ENCODE peak calls at places on chromosomes 3 and 15, in eight cellular contexts. X is sigmoid colon; S is uterus; Z is vagina; U is GM23338; L is effector memory CD4-positive, alpha-beta T cell; C is tibial artery; T is mesendoderm. E is an unnamed sample. For H3K4me1, the result is how much of the 10 kb centered on the place peaks cover.

GRCh38 chr15:101612676-101613075 is 39.5 kb downstream of the TM2D3 start:
- DNase-seq in L (no peak), S (no peak), X (no peak), C (no peak), U (no peak), T (no peak), Z (no peak), E (no peak)

GRCh38 chr15:22808761-22809280 is 22.4 kb downstream of the NIPA1 start:
- DNase-seq in Z (no peak), U (no peak), L (no peak), C (no peak), S (no peak), T (no peak), X (no peak), E (no peak)

GRCh38 chr15:63861946-63862517 is 28.3 kb upstream of the HERC1 start:
- DNase-seq in L (no peak), U (no peak), X (no peak), S (no peak), T (no peak), Z (no peak), C (no peak), E (no peak)

GRCh38 chr15:71654714-71655174 is 155.6 kb upstream of the NR2E3 start:
- DNase-seq in X (no peak), T (no peak), S (no peak), U (no peak), L (no peak), Z (peak), C (no peak), E (no peak)

GRCh38 chr3:55622733-55623132 is 135.6 kb upstream of the WNT5A start:
- DNase-seq in L (no peak), X (no peak), S (no peak), T (no peak), Z (no peak), C (no peak), U (no peak), E (no peak)

GRCh38 chr3:115512565-115513410 is 110.5 kb upstream of the GAP43 start:
- DNase-seq in T (peak), U (peak), C (no peak), X (no peak), L (no peak), S (no peak), Z (no peak), E (peak)

GRCh38 chr3:197878427-197878826 is 71.6 kb upstream of the RPL35A start:
- DNase-seq in L (no peak), X (no peak), C (no peak), S (no peak), Z (no peak), U (no peak), T (no peak), E (no peak)

GRCh38 chr3:18770800-18771199 is 345.7 kb upstream of the SATB1 start:
- DNase-seq in X (no peak), U (no peak), Z (no peak), T (no peak), S (no peak), L (no peak), C (no peak), E (no peak)

GRCh38 chr3:143307613-143308183 is 188.1 kb downstream of the CHST2 start:
- DNase-seq in S (no peak), Z (no peak), U (no peak), L (no peak), C (no peak), X (no peak), T (peak), E (peak)

GRCh38 chr15:80107774-80108173 is 45.0 kb upstream of the FAH start:
- DNase-seq in L (no peak), Z (no peak), X (no peak), S (no peak), U (peak), C (no peak), T (peak), E (no peak)

GRCh38 chr3:131174752-131175151 is 148.1 kb downstream of the NEK11 start:
- DNase-seq in S (no peak), X (no peak), L (no peak), U (no peak), C (no peak), Z (no peak), T (peak), E (peak)

GRCh38 chr3:8486945-8487344 is 14.7 kb upstream of the LMCD1 start:
- DNase-seq in S (no peak), X (no peak), L (no peak), U (no peak), Z (no peak), T (peak), C (no peak), E (peak)

GRCh38 chr15:97791824-97792792 is 168.4 kb upstream of the ARRDC4 start:
- DNase-seq in T (peak), S (peak), C (no peak), L (no peak), X (peak), U (peak), Z (no peak), E (no peak)

GRCh38 chr3:131535131-131535530 is 32.4 kb upstream of the MRPL3 start:
- DNase-seq in U (no peak), C (no peak), Z (no peak), S (no peak), L (no peak), X (no peak), T (no peak), E (no peak)

GRCh38 chr15:95733931-95734330 is 596.6 kb upstream of the NR2F2 start:
- DNase-seq in U (no peak), Z (no peak), X (no peak), S (no peak), T (no peak), C (no peak), L (no peak), E (no peak)

GRCh38 chr3:27219127-27219860 is 149.9 kb downstream of the NEK10 start:
- DNase-seq in T (no peak), L (no peak), X (no peak), S (no peak), C (no peak), U (no peak), Z (no peak), E (peak)

GRCh38 chr3:60395173-60395762 is 856.0 kb downstream of the FHIT start:
- DNase-seq in T (no peak), L (no peak), X (no peak), Z (no peak), C (no peak), U (no peak), S (no peak), E (no peak)

GRCh38 chr3:53773586-53774368 is 72.4 kb downstream of the CHDH start:
- DNase-seq in U (no peak), T (peak), Z (no peak), C (peak), S (peak), L (no peak), X (no peak), E (no peak)

GRCh38 chr15:52657338-52657737 is 21.9 kb downstream of the ATOSA start:
- DNase-seq in L (no peak), Z (no peak), T (no peak), X (no peak), U (no peak), S (no peak), C (no peak), E (no peak)

GRCh38 chr15:91787198-91787597 is 66.3 kb upstream of the SLCO3A1 start:
- DNase-seq in T (no peak), U (no peak), X (no peak), C (no peak), S (no peak), Z (no peak), L (no peak), E (no peak)

GRCh38 chr3:74539879-74540278 is 74.6 kb downstream of the CNTN3 start:
- DNase-seq in X (no peak), C (no peak), S (no peak), L (no peak), Z (no peak), T (no peak), U (no peak), E (no peak)

GRCh38 chr3:58271901-58272501 is 34.0 kb upstream of the RPP14 start:
- DNase-seq in Z (no peak), X (no peak), T (no peak), L (no peak), S (no peak), C (no peak), U (no peak), E (no peak)

DNA sequence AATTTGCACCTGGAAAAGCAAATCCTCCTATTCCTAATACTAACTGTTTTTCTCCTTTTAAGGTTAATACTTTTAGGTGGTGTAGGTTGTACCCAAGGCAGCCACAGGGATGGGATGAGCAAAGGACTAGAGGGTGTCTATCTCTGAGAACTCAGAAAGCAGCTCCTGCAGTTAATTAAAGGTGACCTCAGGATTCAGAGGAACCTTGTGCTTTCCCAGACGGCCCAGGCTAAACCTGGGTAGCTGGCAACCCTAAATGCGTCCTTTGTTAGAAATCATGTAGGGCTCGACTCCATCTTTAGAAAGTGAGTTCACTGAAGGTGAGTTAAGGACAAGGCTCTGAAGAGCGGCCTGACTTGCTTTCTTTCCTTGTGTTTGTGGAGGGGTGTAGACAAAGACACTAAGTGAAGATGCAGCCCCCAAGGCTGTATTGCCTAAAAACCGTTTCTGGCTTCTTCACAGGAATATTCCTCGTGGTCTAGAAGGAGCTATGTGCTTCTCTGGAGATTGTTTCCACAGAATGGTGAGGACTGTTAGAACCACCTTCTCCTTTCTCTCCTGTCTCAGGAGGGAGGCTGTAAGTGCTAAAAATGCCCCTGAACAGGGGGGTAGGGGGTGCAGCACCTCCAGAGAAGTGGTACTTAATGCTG is 14.9 kb downstream of the FNDC3B start:
- DNase-seq in S (no peak), T (no peak), U (no peak), C (no peak), X (no peak), Z (no peak), L (no peak), E (no peak)
- H3K4me1 ChIP-seq in S (under half), T (under half), U (under half), C (half or more), X (under half), Z (half or more), L (under half), E (under half)

GRCh38 chr3:71308836-71309235 is 274.7 kb downstream of the FOXP1 start:
- DNase-seq in L (no peak), U (no peak), Z (no peak), C (no peak), X (no peak), T (no peak), S (no peak), E (no peak)

GRCh38 chr3:71309342-71309741 is 274.2 kb downstream of the FOXP1 start:
- DNase-seq in S (no peak), C (no peak), Z (no peak), T (no peak), L (no peak), X (no peak), U (no peak), E (no peak)

GRCh38 chr3:71309886-71310285 is 273.6 kb downstream of the FOXP1 start:
- DNase-seq in C (no peak), Z (no peak), L (no peak), T (no peak), U (no peak), X (no peak), S (no peak), E (no peak)

GRCh38 chr3:71305246-71306206 is 278.0 kb downstream of the FOXP1 start:
- DNase-seq in U (peak), X (no peak), C (peak), S (peak), L (no peak), T (peak), Z (no peak), E (peak)

DNA sequence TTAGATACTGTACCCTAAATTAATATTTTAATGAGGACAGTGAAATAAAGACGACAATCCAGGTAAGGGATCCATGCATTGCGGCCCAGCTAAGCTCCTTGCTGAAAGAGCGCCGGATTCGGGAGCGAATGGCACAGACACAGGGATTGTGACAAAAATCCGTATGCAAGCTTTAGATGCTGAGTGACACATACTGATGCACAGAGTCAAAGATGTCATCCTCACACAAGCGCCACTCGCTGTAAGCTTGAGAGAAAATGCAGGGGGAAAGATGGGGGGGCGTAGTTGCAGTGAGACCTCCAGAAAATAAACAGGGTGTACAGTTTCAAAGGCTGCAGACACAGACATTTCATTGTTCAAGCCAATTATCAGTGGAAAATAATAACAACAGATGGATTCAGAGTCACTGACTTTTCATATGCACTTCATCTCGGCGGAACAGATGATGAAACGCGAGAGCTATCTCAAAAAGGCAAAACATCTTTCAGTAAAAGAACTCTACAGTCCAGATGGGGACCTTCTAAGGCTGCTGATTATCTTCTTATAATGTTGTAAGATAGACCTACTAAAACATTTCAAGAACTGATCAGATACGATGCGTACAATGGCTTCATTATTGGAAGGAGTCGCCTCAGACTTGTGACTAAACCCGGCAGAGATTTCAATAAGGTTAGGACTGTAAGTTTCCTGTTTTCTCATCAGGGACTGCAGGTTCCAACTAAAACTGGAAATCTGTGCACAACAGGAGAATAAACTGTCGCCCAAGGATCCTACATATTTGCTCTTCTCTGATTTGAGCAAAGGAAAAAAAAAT is 275.4 kb downstream of the FOXP1 start:
- DNase-seq in C (no peak), T (no peak), L (no peak), X (no peak), S (no peak), Z (no peak), U (no peak), E (no peak)
- H3K27ac ChIP-seq in C (no peak), T (no peak), L (no peak), X (peak), S (no peak), Z (no peak), U (no peak), E (no peak)

GRCh38 chr3:5191555-5192304 is 4.2 kb downstream of the EDEM1 start:
- DNase-seq in L (no peak), X (no peak), S (no peak), U (peak), Z (no peak), T (no peak), C (no peak), E (no peak)
- H3K4me1 ChIP-seq in L (under half), X (under half), S (under half), U (under half), Z (half or more), T (under half), C (half or more), E (under half)

GRCh38 chr15:90213123-90213817 is 12.1 kb downstream of the SEMA4B start:
- DNase-seq in C (no peak), S (no peak), T (peak), U (no peak), X (no peak), L (no peak), Z (no peak), E (peak)

GRCh38 chr15:90212221-90213079 is 11.3 kb downstream of the SEMA4B start:
- DNase-seq in X (no peak), T (no peak), L (no peak), C (no peak), Z (no peak), U (no peak), S (no peak), E (peak)

GRCh38 chr15:90211440-90212168 is 10.5 kb downstream of the SEMA4B start:
- DNase-seq in Z (no peak), C (no peak), L (no peak), U (no peak), X (no peak), S (no peak), T (no peak), E (peak)

GRCh38 chr15:90213818-90214204 is 12.7 kb downstream of the SEMA4B start:
- DNase-seq in C (no peak), X (no peak), Z (no peak), U (no peak), S (no peak), L (no peak), T (no peak), E (no peak)

DNA sequence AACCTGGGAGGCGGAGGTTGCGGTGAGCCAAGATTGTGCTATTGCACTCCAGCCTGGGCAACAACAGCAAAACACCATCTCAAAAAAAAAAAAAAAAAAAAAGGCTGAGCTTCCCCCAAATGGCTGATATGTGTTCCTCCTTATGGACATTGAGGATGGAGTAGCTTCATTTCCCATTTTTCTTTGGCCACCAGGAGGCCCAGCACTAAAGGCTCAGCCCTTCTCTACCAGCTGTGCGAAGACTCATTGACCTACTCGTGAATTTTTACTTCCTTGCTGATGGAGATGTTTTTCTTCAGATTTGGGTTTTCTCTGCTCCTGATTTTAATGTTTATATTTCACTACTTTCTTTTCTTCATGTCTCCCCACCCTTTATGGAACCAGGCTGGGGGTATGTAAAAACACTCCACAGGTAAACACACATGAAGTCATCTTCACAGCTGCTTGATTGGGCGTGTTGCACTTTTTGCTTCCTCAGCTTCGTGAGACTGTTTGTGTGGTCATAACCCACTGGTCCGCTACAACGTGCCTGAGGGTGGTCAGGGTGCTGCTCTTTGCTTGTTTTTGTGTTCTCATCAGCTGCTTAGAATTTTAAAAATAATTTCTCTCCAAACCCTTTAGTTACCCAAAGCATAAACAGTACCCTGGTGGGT is 13.5 kb downstream of the SEMA4B start:
- DNase-seq in Z (no peak), U (peak), S (no peak), C (no peak), X (no peak), L (no peak), T (peak), E (no peak)
- H3K27ac ChIP-seq in Z (no peak), U (no peak), S (no peak), C (no peak), X (peak), L (no peak), T (no peak), E (peak)

GRCh38 chr15:66878761-66879160 is 176.7 kb downstream of the SMAD6 start:
- DNase-seq in X (no peak), T (no peak), U (no peak), C (no peak), L (no peak), Z (peak), S (no peak), E (no peak)
- H3K4me1 ChIP-seq in X (under half), T (under half), U (under half), C (under half), L (under half), Z (under half), S (under half), E (under half)

DNA sequence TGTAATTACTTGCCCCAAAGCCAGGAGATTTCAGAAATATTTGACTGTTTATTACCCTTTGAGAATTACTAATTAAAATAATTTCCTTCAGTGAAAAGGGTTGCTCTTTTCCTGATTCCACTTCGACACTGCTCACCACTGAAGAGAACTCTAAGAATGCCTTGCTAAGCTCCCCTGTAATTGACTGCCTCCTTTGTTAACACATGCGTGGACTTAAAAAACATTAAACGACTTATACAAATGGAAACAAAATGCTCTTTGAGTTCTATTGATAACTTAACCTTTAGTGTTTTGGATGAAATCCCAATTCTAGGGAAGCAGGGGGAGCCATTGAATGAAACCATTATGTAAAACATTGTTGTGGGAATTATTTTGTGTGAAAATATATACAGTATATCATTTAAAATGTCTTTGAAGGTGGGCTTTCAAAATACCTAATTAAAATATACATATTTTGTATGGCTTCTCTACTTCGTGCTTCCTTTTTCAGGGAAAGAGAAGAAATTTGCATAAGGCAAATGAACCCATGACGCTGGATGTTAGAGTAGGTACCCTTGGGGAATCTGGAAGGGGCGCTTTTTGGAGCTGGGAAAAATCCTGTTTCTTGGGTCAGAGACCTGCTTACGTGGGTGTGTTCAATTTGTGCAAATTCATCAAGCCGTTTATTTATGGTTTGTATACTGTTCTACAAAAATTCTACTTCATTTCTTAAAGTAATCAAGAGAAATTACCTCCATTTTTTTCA is 64.2 kb downstream of the WWTR1 start:
- DNase-seq in S (no peak), X (no peak), T (no peak), Z (no peak), U (peak), L (no peak), C (no peak), E (no peak)
- H3K27ac ChIP-seq in S (no peak), X (peak), T (no peak), Z (no peak), U (no peak), L (no peak), C (peak), E (no peak)

GRCh38 chr3:177596822-177597271 is 399.6 kb upstream of the TBL1XR1 start:
- DNase-seq in U (no peak), S (no peak), X (peak), C (no peak), T (no peak), L (no peak), Z (no peak), E (no peak)
- H3K4me1 ChIP-seq in U (under half), S (under half), X (under half), C (half or more), T (under half), L (under half), Z (half or more), E (under half)

DNA sequence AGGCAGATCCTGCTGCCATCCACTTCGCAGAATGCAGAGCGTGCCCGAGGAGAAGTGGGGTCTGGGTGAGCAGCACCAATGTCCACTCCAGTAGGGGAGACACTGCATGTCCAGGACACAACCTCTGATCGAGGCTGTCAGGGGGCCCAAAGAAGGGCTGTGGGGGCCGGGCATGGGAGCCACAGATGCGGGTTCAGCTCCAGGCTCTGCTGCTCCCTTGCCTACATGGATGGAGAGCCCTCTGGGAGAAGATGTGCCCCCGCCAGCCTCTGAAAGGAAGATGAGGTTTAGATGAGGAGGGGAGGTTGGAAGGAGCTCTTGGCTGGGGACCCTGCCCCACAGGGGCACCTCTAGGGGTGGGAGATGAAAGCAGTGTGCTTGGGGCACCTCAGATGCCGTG is 75.4 kb downstream of the KLF13 start:
- DNase-seq in X (no peak), S (no peak), U (no peak), L (no peak), C (no peak), T (no peak), Z (no peak), E (no peak)
- H3K27ac ChIP-seq in X (no peak), S (peak), U (no peak), L (no peak), C (peak), T (no peak), Z (peak), E (no peak)

E was measured in small intestine.